ENCODE peak calls at places on chromosomes 12 and 14, in six cellular contexts. T is psoas muscle, D is lung, R is astrocyte, V is A549, X is progenitor cell of endocrine pancreas. K is an unnamed sample.

GRCh38 chr14:53715390-53715730 is 241.3 kb downstream of the BMP4 start:
- DNase-seq in R (peak; percentile 65), X (no peak), D (no peak), V (peak; percentile 10), T (no peak), K (no peak)

GRCh38 chr12:107749094-107749493 is 11.8 kb downstream of the PRDM4 start:
- DNase-seq in V (no peak), D (no peak), X (no peak), R (no peak), T (no peak), K (no peak)

GRCh38 chr12:102811125-102811737 is 105.8 kb downstream of the PAH start:
- DNase-seq in R (no peak), X (peak; percentile 31), V (peak; percentile 38), D (no peak), T (peak; percentile 48), K (no peak)

GRCh38 chr12:121452356-121453021 is 52.6 kb downstream of the RNF34 start:
- DNase-seq in X (no peak), D (no peak), V (no peak), R (no peak), T (no peak), K (no peak)

GRCh38 chr12:120628919-120629318 is 11.5 kb upstream of the CABP1 start:
- DNase-seq in T (no peak), X (no peak), V (peak; percentile 28), R (no peak), D (no peak), K (no peak)

GRCh38 chr14:103628221-103628683 is 759 bp upstream of the KLC1 start:
- DNase-seq in R (peak; percentile 65), X (peak; percentile 41), V (peak; percentile 72), T (peak; percentile 91), D (peak; percentile 75), K (peak; percentile 88)

GRCh38 chr14:94633116-94633515 is 20.9 kb downstream of the SERPINA3 start:
- DNase-seq in V (no peak), R (no peak), X (no peak), T (no peak), D (no peak), K (no peak)

GRCh38 chr14:82403972-82404371 is 870.3 kb upstream of the SEL1L start:
- DNase-seq in X (no peak), D (no peak), T (no peak), V (no peak), R (no peak), K (no peak)

GRCh38 chr12:3216726-3217682 is 139.8 kb downstream of the TSPAN9 start:
- DNase-seq in V (no peak), T (no peak), D (no peak), X (no peak), R (peak; percentile 71), K (no peak)

GRCh38 chr12:754871-755562 is 2.6 kb downstream of the WNK1 start:
- DNase-seq in T (no peak), R (peak; percentile 51), X (no peak), D (no peak), V (peak; percentile 84), K (no peak)

GRCh38 chr12:3655331-3655900 is 97.5 kb downstream of the CRACR2A start:
- DNase-seq in V (peak; percentile 23), R (no peak), D (no peak), X (no peak), T (no peak), K (no peak)

GRCh38 chr12:115132145-115132544 is 448.2 kb upstream of the TBX3 start:
- DNase-seq in R (peak; percentile 8), V (no peak), T (no peak), X (no peak), D (no peak), K (no peak)

GRCh38 chr12:124613151-124613585 is 45.8 kb upstream of the NCOR2 start:
- DNase-seq in V (no peak), D (no peak), X (no peak), R (peak; percentile 69), T (no peak), K (no peak)

GRCh38 chr12:102753802-102754201 is 163.2 kb downstream of the PAH start:
- DNase-seq in X (no peak), R (no peak), D (no peak), T (no peak), V (no peak), K (no peak)

GRCh38 chr14:104386281-104386841 is 193.2 kb upstream of the C14orf180 start:
- DNase-seq in R (no peak), T (no peak), D (no peak), X (no peak), V (no peak), K (peak; percentile 83)

GRCh38 chr14:50920482-50921225 is 23.6 kb downstream of the PYGL start:
- DNase-seq in V (no peak), R (peak; percentile 90), X (no peak), D (no peak), T (no peak), K (no peak)

GRCh38 chr12:89645434-89645833 is 63.2 kb downstream of the ATP2B1 start:
- DNase-seq in X (no peak), T (no peak), V (no peak), R (no peak), D (no peak), K (no peak)

GRCh38 chr12:1767407-1768090 is 52.8 kb upstream of the LRTM2 start:
- DNase-seq in X (no peak), R (no peak), V (no peak), D (no peak), T (no peak), K (no peak)

GRCh38 chr12:64428956-64429355 is 23.0 kb upstream of the TBK1 start:
- DNase-seq in T (no peak), X (no peak), V (no peak), D (no peak), R (no peak), K (no peak)

GRCh38 chr12:93442411-93443340 is 929 bp upstream of the UBE2N start:
- DNase-seq in V (no peak), D (no peak), R (no peak), X (no peak), T (no peak), K (no peak)

GRCh38 chr14:96902004-96902403 is 104.8 kb downstream of the VRK1 start:
- DNase-seq in R (no peak), X (no peak), D (peak; percentile 11), V (no peak), T (no peak), K (no peak)

GRCh38 chr14:104395941-104396681 is 183.5 kb upstream of the C14orf180 start:
- DNase-seq in X (no peak), T (peak; percentile 28), D (peak; percentile 15), V (no peak), R (no peak), K (peak; percentile 79)

GRCh38 chr14:57390806-57391562 is 598 bp downstream of the NAA30 start:
- DNase-seq in R (peak; percentile 26), V (peak; percentile 14), X (peak; percentile 39), T (peak; percentile 64), D (no peak), K (peak; percentile 85)

GRCh38 chr14:30656190-30656632 is 34.1 kb downstream of the SCFD1 start:
- DNase-seq in X (no peak), T (no peak), D (no peak), R (peak; percentile 7), V (peak; percentile 21), K (no peak)

GRCh38 chr14:25050494-25051170 is 685 bp upstream of the STXBP6 start:
- DNase-seq in T (no peak), V (no peak), D (no peak), X (no peak), R (peak; percentile 83), K (no peak)

GRCh38 chr12:66467932-66468331 is 165.6 kb downstream of the HELB start:
- DNase-seq in V (no peak), X (no peak), T (no peak), R (no peak), D (no peak), K (no peak)

GRCh38 chr14:34554540-34555250 is 15.2 kb upstream of the EAPP start:
- DNase-seq in R (no peak), D (no peak), V (peak; percentile 29), X (no peak), T (no peak), K (no peak)

GRCh38 chr14:30840086-30840779 is 34.1 kb upstream of the COCH start:
- DNase-seq in X (no peak), R (no peak), V (no peak), T (no peak), D (no peak), K (no peak)

GRCh38 chr12:104602426-104602825 is 145.7 kb downstream of the CHST11 start:
- DNase-seq in R (no peak), X (no peak), T (no peak), V (no peak), D (no peak), K (no peak)

DNA sequence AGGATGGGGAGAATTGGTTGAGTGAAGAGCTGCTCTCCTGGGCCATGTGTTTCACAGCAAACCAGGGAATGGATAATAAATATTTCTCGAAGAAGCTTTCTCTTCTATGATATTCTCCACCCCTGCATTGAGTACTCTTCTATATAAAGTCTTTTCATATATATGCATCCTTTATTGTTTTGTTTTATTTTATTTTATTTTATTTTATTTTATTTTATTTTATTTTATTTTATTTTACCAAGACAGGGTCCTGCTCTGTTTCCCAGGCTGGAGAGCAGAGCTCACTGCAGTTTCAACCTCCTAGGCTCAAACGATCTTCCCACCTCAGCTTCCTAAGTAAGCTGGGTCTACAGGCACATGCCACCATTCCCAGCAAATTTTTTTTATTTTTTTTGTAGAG is 85.8 kb downstream of the SCN8A start:
- DNase-seq in X (no peak), D (no peak), V (no peak), R (no peak), T (no peak), K (no peak)
- TF ChIP-seq CTCF in X (no peak), D (no peak), V (no peak), R (no peak), T (no peak), K (no peak)

GRCh38 chr12:95918194-95918993 is 24.0 kb downstream of the CCDC38 start:
- DNase-seq in R (peak; percentile 8), V (peak; percentile 53), T (no peak), D (peak; percentile 48), X (no peak), K (no peak)
- TF ChIP-seq CTCF in R (peak; percentile 91), V (peak; percentile 78), T (peak; percentile 76), D (peak; percentile 48), X (peak; percentile 79), K (peak; percentile 85)

GRCh38 chr12:22702690-22703089 is 77.7 kb downstream of the ETNK1 start:
- DNase-seq in T (no peak), R (no peak), V (no peak), X (no peak), D (no peak), K (no peak)
- TF ChIP-seq CTCF in T (no peak), R (no peak), V (no peak), X (no peak), D (no peak), K (no peak)

DNA sequence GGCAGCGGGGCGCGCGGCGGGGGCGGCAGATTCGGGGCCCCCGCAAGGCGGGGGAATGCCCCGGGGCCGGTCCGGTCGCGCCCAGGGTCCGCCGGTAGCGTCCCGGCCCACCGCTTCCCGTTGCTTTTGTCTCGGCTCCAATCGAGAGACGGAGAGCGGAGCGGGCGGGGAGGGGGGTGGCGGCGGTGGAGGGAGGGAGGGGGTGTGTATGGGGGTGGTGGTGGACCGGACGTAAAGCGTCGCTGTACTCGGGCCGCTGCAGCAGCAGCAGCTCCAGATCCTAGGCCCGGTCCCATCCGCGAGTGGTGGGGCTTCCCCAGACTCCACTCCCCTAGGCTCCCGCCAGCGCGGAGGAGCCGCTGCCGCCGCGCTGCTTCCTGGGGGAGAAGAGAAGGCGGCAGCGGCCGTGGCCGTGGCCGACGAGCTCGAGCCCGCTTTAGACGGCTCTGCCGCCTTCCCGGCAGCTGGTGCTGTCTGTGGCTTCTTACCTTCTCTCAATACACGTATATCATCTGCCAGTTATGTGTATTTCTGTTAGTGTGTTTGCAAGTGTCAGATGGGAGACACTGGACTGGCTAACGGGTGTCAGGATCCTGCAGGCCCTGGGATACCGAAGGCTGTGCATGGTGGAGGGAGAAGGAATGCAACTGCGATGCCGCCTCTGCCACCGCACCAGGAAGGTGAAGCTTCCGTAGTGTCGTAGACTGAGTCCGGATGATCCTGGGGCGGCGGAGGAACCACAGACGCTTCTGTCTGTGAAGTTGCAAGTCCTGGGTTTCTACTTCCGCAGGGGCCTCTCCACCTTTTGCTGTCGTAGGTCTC is 488 bp downstream of the CNOT2 start:
- DNase-seq in X (peak; percentile 14), T (peak; percentile 85), R (peak; percentile 54), V (peak; percentile 61), D (peak; percentile 63), K (peak; percentile 85)
- TF ChIP-seq CTCF in X (no peak), T (no peak), R (no peak), V (no peak), D (no peak), K (no peak)

K was measured in osteocyte.